ENCODE peak calls at places on chromosome 5, in eight cellular contexts. A, S, D, F, G, N, H and Q are unnamed samples.

GRCh38 chr5:72178910-72179815 is 71.9 kb downstream of the MAP1B start:
- DNase-seq in A (peak), S (no peak), D (peak), F (no peak), G (peak), N (peak), H (peak), Q (peak)

GRCh38 chr5:122436615-122437014 is 124.6 kb downstream of the SNCAIP start:
- DNase-seq in A (no peak), S (no peak), D (no peak), F (no peak), G (no peak), N (no peak), H (no peak), Q (no peak)

GRCh38 chr5:126811515-126812198 is 34.7 kb downstream of the LMNB1 start:
- DNase-seq in A (peak), S (no peak), D (no peak), F (no peak), G (peak), N (no peak), H (no peak), Q (peak)

GRCh38 chr5:161391724-161392123 is 154.8 kb downstream of the GABRB2 start:
- DNase-seq in A (no peak), S (no peak), D (no peak), F (no peak), G (no peak), N (no peak), H (no peak), Q (no peak)

GRCh38 chr5:169202969-169203368 is 98.0 kb downstream of the SLIT3 start:
- DNase-seq in A (peak), S (no peak), D (no peak), F (no peak), G (no peak), N (no peak), H (no peak), Q (no peak)

GRCh38 chr5:39526914-39527477 is 102.2 kb upstream of the DAB2 start:
- DNase-seq in A (peak), S (no peak), D (no peak), F (no peak), G (no peak), N (no peak), H (peak), Q (no peak)

GRCh38 chr5:141521244-141521781 is 32.4 kb downstream of the PCDHGC5 start:
- DNase-seq in A (peak), S (no peak), D (peak), F (no peak), G (peak), N (no peak), H (peak), Q (peak)

GRCh38 chr5:133996683-133997252 is 8.0 kb downstream of the VDAC1 start:
- DNase-seq in A (no peak), S (peak), D (no peak), F (no peak), G (no peak), N (peak), H (no peak), Q (no peak)

GRCh38 chr5:55159763-55160492 is at the start of gene GPX8:
- DNase-seq in A (peak), S (peak), D (peak), F (no peak), G (peak), N (peak), H (peak), Q (peak)

GRCh38 chr5:61673007-61673735 is 341.1 kb downstream of the ZSWIM6 start:
- DNase-seq in A (peak), S (no peak), D (no peak), F (no peak), G (peak), N (no peak), H (peak), Q (peak)

GRCh38 chr5:16418471-16418922 is 47.1 kb downstream of the ZNF622 start:
- DNase-seq in A (no peak), S (peak), D (no peak), F (no peak), G (no peak), N (no peak), H (no peak), Q (no peak)

GRCh38 chr5:77430726-77431125 is 61.4 kb downstream of the WDR41 start:
- DNase-seq in A (peak), S (no peak), D (no peak), F (no peak), G (no peak), N (no peak), H (no peak), Q (no peak)

GRCh38 chr5:91219141-91219802 is 163.8 kb downstream of the ARRDC3 start:
- DNase-seq in A (peak), S (no peak), D (peak), F (no peak), G (peak), N (no peak), H (peak), Q (peak)

GRCh38 chr5:55604611-55605067 is 69.9 kb upstream of the PLPP1 start:
- DNase-seq in A (peak), S (no peak), D (no peak), F (no peak), G (peak), N (no peak), H (no peak), Q (no peak)

GRCh38 chr5:172820046-172820767 is 13.8 kb upstream of the ERGIC1 start:
- DNase-seq in A (no peak), S (no peak), D (no peak), F (no peak), G (peak), N (no peak), H (peak), Q (peak)

GRCh38 chr5:6471252-6471651 is 22.6 kb downstream of the UBE2QL1 start:
- DNase-seq in A (no peak), S (no peak), D (no peak), F (no peak), G (no peak), N (no peak), H (no peak), Q (no peak)

GRCh38 chr5:35456506-35456905 is 161.2 kb upstream of the SPEF2 start:
- DNase-seq in A (no peak), S (no peak), D (no peak), F (no peak), G (no peak), N (no peak), H (no peak), Q (no peak)

GRCh38 chr5:154482528-154483449 is 4.8 kb upstream of the HAND1 start:
- DNase-seq in A (no peak), S (no peak), D (no peak), F (no peak), G (no peak), N (no peak), H (no peak), Q (no peak)

GRCh38 chr5:124689653-124690052 is 56.8 kb downstream of the ZNF608 start:
- DNase-seq in A (no peak), S (no peak), D (no peak), F (no peak), G (no peak), N (no peak), H (no peak), Q (no peak)

GRCh38 chr5:31995011-31995410 is 179.1 kb downstream of the GOLPH3 start:
- DNase-seq in A (no peak), S (no peak), D (no peak), F (no peak), G (no peak), N (no peak), H (no peak), Q (no peak)

GRCh38 chr5:112179290-112179689 is 239.8 kb downstream of the EPB41L4A start:
- DNase-seq in A (no peak), S (no peak), D (no peak), F (no peak), G (no peak), N (no peak), H (no peak), Q (no peak)
- TF ChIP-seq CTCF in A (no peak), S (no peak), D (no peak), F (no peak), G (no peak), N (no peak), H (no peak), Q (no peak)

DNA sequence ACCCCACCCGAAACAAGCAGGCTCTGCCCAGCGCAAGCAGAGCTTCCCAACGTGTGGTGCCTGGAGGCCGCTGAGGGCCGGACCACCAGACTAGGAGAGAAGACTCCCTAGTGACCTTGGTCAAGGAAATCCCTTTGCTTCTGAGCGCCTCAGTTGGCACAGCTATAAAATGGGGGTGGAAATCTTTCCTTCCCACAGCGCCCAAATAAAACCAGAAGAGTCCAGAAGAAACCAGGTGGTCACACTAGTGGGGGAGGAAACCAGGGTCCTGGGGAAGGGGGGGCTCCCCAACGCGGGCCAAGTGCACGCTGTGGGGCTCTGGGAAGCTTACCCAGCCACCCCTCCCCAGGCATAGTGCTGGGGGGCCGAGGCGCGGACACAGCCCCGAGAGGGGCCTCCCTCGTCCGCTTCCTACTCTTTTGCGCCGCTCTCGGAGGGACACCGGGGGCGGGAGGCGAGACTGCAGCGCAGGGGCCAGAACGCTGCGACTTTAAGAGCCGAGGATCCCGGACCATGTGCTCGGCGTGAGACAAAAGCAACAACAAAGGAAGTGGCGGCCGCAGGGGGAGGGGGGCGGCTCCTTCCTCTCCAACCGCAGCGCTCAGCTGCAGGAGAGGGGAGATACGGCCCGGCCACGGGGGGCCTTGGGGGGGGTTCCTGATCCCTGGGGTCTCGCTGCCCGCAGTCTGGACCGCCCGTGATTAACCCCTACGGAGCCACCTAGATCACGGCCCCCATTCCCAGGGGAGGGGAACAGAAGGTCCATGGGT is 885 bp downstream of the RNF44 start:
- DNase-seq in A (peak), S (peak), D (peak), F (peak), G (peak), N (peak), H (peak), Q (peak)
- TF ChIP-seq CTCF in A (no peak), S (no peak), D (no peak), F (no peak), G (no peak), N (no peak), H (no peak), Q (no peak)

GRCh38 chr5:163978897-163979296 is 473.5 kb downstream of the MAT2B start:
- DNase-seq in A (no peak), S (no peak), D (no peak), F (no peak), G (no peak), N (peak), H (no peak), Q (no peak)
- TF ChIP-seq CTCF in A (no peak), S (no peak), D (no peak), F (no peak), G (no peak), N (peak), H (no peak), Q (no peak)

GRCh38 chr5:166961028-166961427 is 1330.4 kb upstream of the WWC1 start:
- DNase-seq in A (peak), S (no peak), D (no peak), F (no peak), G (no peak), N (no peak), H (no peak), Q (no peak)
- TF ChIP-seq CTCF in A (no peak), S (no peak), D (no peak), F (no peak), G (peak), N (peak), H (peak), Q (peak)

DNA sequence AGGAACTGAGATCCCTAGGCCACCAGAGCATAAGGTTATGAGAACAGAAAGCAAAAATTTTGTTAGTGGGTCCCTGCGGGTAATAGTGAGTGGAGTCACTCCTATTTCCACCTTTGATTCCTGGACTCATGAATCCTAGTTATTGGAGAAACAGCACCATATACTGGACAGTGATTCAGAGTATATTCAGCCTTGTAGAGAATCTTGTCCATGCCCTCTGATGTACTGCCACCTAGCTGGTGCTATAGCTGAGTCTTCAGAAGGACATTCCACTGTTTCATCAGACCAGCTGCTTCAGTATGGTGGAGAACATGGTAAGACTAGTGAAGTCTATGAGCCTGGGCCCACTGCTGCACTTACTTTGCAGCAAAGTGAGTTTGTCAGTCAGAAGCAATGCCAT is 25.0 kb upstream of the ITGA2 start:
- DNase-seq in A (peak), S (no peak), D (no peak), F (no peak), G (no peak), N (no peak), H (no peak), Q (peak)
- TF ChIP-seq CTCF in A (no peak), S (peak), D (no peak), F (no peak), G (no peak), N (no peak), H (no peak), Q (peak)

DNA sequence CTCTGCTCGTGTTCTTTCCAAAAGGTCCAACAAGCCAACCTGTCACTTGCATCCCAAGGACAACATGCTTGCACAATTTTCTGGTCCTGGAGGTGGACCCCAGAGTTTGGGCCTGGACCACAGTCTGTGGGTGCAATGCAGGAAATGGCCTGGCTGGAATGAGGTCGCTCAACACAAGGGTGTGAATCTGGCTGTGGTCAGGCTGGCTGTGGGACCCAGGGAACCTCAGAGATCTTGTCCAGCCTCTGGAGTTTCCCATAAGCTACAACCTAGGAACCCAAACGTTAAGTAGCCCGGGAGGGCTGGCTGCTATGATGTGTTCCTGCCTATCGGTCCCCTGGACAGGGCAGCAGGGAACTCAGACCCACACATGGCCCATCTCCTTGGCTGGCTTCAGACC is 15.4 kb downstream of the TBC1D9B start:
- DNase-seq in A (no peak), S (no peak), D (no peak), F (peak), G (no peak), N (no peak), H (no peak), Q (no peak)
- TF ChIP-seq CTCF in A (no peak), S (no peak), D (no peak), F (no peak), G (no peak), N (no peak), H (no peak), Q (no peak)

DNA sequence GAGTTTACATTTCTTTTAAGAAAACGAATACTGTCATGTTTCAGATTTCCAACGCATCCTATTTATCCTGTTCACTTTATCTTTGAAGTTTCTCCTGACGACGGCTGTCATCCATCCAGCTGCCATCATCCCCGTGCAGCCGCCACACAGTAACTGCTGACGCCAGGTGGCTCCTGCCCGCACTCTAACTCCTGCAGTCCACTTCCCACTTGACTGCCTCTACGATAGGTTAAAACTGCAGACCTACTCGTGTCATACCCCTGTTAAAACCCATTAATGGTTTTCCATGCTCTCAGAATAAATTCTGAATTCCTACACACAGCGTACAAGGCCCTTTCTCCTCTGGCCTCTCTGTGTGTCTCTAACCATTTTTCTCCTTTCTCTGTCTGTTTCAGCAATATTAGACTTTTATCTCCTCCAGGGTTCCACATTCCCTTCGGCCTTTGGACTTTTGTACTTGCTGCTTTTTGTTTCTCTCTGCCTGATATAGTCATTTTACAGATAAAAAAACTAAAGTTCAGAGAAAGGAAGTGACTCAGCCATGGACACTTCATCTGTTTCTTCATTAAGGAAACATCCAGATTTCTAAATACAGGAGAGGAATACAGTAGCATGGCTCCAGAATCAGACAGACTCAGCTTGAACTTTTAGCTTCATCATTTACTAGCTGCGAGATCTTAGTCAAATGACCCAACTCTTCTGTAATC is 84.9 kb downstream of the ADAMTS12 start:
- DNase-seq in A (peak), S (no peak), D (no peak), F (no peak), G (peak), N (no peak), H (no peak), Q (peak)
- TF ChIP-seq CTCF in A (no peak), S (no peak), D (no peak), F (no peak), G (no peak), N (no peak), H (no peak), Q (no peak)

GRCh38 chr5:177309351-177310191 is 2.1 kb downstream of the MXD3 start:
- DNase-seq in A (peak), S (peak), D (no peak), F (peak), G (peak), N (peak), H (peak), Q (peak)

GRCh38 chr5:177307544-177308363 is 3.9 kb downstream of the MXD3 start:
- DNase-seq in A (no peak), S (no peak), D (no peak), F (no peak), G (no peak), N (no peak), H (no peak), Q (no peak)

GRCh38 chr5:177308740-177309139 is 3.0 kb downstream of the MXD3 start:
- DNase-seq in A (no peak), S (no peak), D (no peak), F (no peak), G (no peak), N (no peak), H (no peak), Q (no peak)

GRCh38 chr5:177304392-177305119 is 957 bp downstream of the PRELID1 start:
- DNase-seq in A (no peak), S (no peak), D (no peak), F (no peak), G (no peak), N (no peak), H (peak), Q (peak)

DNA sequence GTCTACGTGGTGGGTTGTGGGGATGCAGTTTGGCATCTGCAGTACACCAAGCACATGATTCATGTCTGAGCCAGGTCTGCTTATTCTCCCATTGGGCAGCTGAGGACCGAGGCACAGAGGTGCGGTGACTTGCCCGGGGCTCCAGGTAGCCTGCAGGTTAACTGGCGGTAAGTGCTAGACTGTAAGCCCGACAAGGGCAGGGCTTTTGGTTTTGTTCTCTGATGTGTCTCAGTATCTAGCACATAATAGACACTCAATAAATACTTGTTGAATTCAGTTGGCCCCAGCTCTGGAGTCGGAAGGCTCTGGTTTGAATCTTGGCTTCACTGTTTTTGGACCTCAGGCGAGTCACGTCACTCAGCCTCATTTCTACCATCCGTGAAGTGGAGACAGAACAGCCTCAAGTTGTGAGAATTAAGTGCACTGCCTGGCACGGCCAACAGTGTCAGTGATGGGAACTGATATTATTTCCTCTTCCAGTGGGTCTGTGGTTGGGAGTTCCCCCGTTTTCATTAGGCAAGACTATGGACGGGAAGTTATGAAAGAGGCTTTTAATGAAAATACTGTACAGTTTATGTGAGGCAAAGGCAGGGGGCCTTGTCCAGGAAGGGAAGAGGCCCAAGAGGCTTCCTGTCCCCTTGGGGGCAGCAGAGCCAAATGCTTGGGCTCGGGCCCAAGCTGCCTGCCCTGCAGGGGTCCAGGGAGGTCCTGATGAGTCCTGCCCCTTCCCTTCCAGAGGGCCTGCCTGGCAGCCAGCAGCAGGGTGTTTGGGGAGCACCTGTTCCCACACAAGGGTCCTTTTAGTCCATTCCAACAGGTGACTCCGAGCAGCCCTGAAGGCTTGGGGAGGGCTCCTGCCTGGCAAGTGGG is 3.3 kb downstream of the PRELID1 start:
- DNase-seq in A (no peak), S (no peak), D (no peak), F (peak), G (no peak), N (no peak), H (no peak), Q (no peak)
- TF ChIP-seq CTCF in A (no peak), S (no peak), D (no peak), F (no peak), G (no peak), N (no peak), H (no peak), Q (no peak)

GRCh38 chr5:50667079-50667652 is 729 bp downstream of the PARP8 start:
- DNase-seq in A (peak), S (peak), D (peak), F (peak), G (peak), N (peak), H (peak), Q (peak)

GRCh38 chr5:50663636-50664035 is 2.8 kb upstream of the PARP8 start:
- DNase-seq in A (no peak), S (no peak), D (peak), F (no peak), G (no peak), N (no peak), H (peak), Q (no peak)

GRCh38 chr5:50665091-50665490 is 1.3 kb upstream of the PARP8 start:
- DNase-seq in A (no peak), S (no peak), D (no peak), F (no peak), G (no peak), N (no peak), H (no peak), Q (no peak)

GRCh38 chr5:50666261-50667078 is at the start of gene PARP8:
- DNase-seq in A (peak), S (peak), D (peak), F (peak), G (peak), N (peak), H (peak), Q (peak)

GRCh38 chr5:50667653-50668403 is 1.4 kb downstream of the PARP8 start:
- DNase-seq in A (peak), S (peak), D (peak), F (peak), G (peak), N (peak), H (peak), Q (peak)
- TF ChIP-seq CTCF in A (no peak), S (no peak), D (no peak), F (no peak), G (no peak), N (no peak), H (no peak), Q (no peak)